ENCODE peak calls at places on chromosomes 7 and 10, in ten cellular contexts. One of them, this sample, is unnamed. For H3K36me3, the result is how much of the 10 kb centered on the place peaks cover.

GRCh38 chr10:55263327-55263726 is 462.3 kb upstream of the PCDH15 start:
- DNase-seq in HepG2: no peak
- DNase-seq in tibial nerve: no peak
- DNase-seq in heart left ventricle: no peak
- DNase-seq in vagina: no peak
- DNase-seq in HCT116: no peak
- DNase-seq in IMR-90: no peak
- DNase-seq in adrenal gland: no peak
- DNase-seq in upper lobe of left lung: no peak
- DNase-seq in stomach: no peak
- DNase-seq in this sample: no peak

GRCh38 chr10:9010093-9010492 is 955.6 kb downstream of the GATA3 start:
- DNase-seq in HepG2: no peak
- DNase-seq in tibial nerve: no peak
- DNase-seq in heart left ventricle: no peak
- DNase-seq in vagina: no peak
- DNase-seq in HCT116: no peak
- DNase-seq in IMR-90: no peak
- DNase-seq in adrenal gland: no peak
- DNase-seq in upper lobe of left lung: no peak
- DNase-seq in stomach: no peak
- DNase-seq in this sample: no peak

GRCh38 chr7:138864667-138865066 is 66.7 kb upstream of the ATP6V0A4 start:
- DNase-seq in HepG2: no peak
- DNase-seq in tibial nerve: no peak
- DNase-seq in heart left ventricle: no peak
- DNase-seq in vagina: no peak
- DNase-seq in HCT116: no peak
- DNase-seq in IMR-90: peak
- DNase-seq in adrenal gland: no peak
- DNase-seq in upper lobe of left lung: no peak
- DNase-seq in stomach: no peak
- DNase-seq in this sample: no peak

GRCh38 chr7:71106226-71106625 is 25.7 kb upstream of the GALNT17 start:
- DNase-seq in HepG2: no peak
- DNase-seq in tibial nerve: no peak
- DNase-seq in heart left ventricle: no peak
- DNase-seq in vagina: no peak
- DNase-seq in HCT116: no peak
- DNase-seq in IMR-90: no peak
- DNase-seq in adrenal gland: no peak
- DNase-seq in upper lobe of left lung: no peak
- DNase-seq in stomach: no peak
- DNase-seq in this sample: no peak

GRCh38 chr10:79295593-79295992 is 51.7 kb upstream of the PPIF start:
- DNase-seq in HepG2: no peak
- DNase-seq in tibial nerve: no peak
- DNase-seq in heart left ventricle: no peak
- DNase-seq in vagina: no peak
- DNase-seq in HCT116: no peak
- DNase-seq in IMR-90: no peak
- DNase-seq in adrenal gland: no peak
- DNase-seq in upper lobe of left lung: no peak
- DNase-seq in stomach: no peak
- DNase-seq in this sample: no peak

GRCh38 chr10:60681103-60681502 is 97.2 kb upstream of the CDK1 start:
- DNase-seq in HepG2: no peak
- DNase-seq in tibial nerve: no peak
- DNase-seq in heart left ventricle: no peak
- DNase-seq in vagina: no peak
- DNase-seq in HCT116: no peak
- DNase-seq in IMR-90: no peak
- DNase-seq in adrenal gland: no peak
- DNase-seq in upper lobe of left lung: no peak
- DNase-seq in stomach: no peak
- DNase-seq in this sample: no peak

GRCh38 chr7:150969483-150969874 is 8.6 kb downstream of the KCNH2 start:
- DNase-seq in HepG2: no peak
- DNase-seq in tibial nerve: no peak
- DNase-seq in heart left ventricle: no peak
- DNase-seq in vagina: no peak
- DNase-seq in HCT116: no peak
- DNase-seq in IMR-90: no peak
- DNase-seq in adrenal gland: no peak
- DNase-seq in upper lobe of left lung: no peak
- DNase-seq in stomach: no peak
- DNase-seq in this sample: no peak

GRCh38 chr10:133082685-133083421 is 4.9 kb upstream of the ADGRA1 start:
- DNase-seq in HepG2: no peak
- DNase-seq in tibial nerve: no peak
- DNase-seq in heart left ventricle: no peak
- DNase-seq in vagina: no peak
- DNase-seq in HCT116: no peak
- DNase-seq in IMR-90: no peak
- DNase-seq in adrenal gland: no peak
- DNase-seq in upper lobe of left lung: peak
- DNase-seq in stomach: no peak
- DNase-seq in this sample: no peak

GRCh38 chr10:95876756-95877155 is 31.0 kb upstream of the CC2D2B start:
- DNase-seq in HepG2: no peak
- DNase-seq in tibial nerve: no peak
- DNase-seq in heart left ventricle: no peak
- DNase-seq in vagina: no peak
- DNase-seq in HCT116: no peak
- DNase-seq in IMR-90: no peak
- DNase-seq in adrenal gland: no peak
- DNase-seq in upper lobe of left lung: no peak
- DNase-seq in stomach: no peak
- DNase-seq in this sample: no peak

GRCh38 chr10:95873651-95874050 is 34.1 kb upstream of the CC2D2B start:
- DNase-seq in HepG2: no peak
- DNase-seq in tibial nerve: no peak
- DNase-seq in heart left ventricle: no peak
- DNase-seq in vagina: no peak
- DNase-seq in HCT116: no peak
- DNase-seq in IMR-90: no peak
- DNase-seq in adrenal gland: no peak
- DNase-seq in upper lobe of left lung: no peak
- DNase-seq in stomach: no peak
- DNase-seq in this sample: no peak

GRCh38 chr10:95877881-95878280 is 29.9 kb upstream of the CC2D2B start:
- DNase-seq in HepG2: no peak
- DNase-seq in tibial nerve: no peak
- DNase-seq in heart left ventricle: no peak
- DNase-seq in vagina: no peak
- DNase-seq in HCT116: no peak
- DNase-seq in IMR-90: no peak
- DNase-seq in adrenal gland: no peak
- DNase-seq in upper lobe of left lung: no peak
- DNase-seq in stomach: no peak
- DNase-seq in this sample: no peak

GRCh38 chr10:95872158-95872711 is 35.5 kb upstream of the CC2D2B start:
- DNase-seq in HepG2: no peak
- DNase-seq in tibial nerve: no peak
- DNase-seq in heart left ventricle: no peak
- DNase-seq in vagina: no peak
- DNase-seq in HCT116: no peak
- DNase-seq in IMR-90: no peak
- DNase-seq in adrenal gland: no peak
- DNase-seq in upper lobe of left lung: no peak
- DNase-seq in stomach: no peak
- DNase-seq in this sample: no peak

GRCh38 chr10:95873139-95873538 is 34.6 kb upstream of the CC2D2B start:
- DNase-seq in HepG2: no peak
- DNase-seq in tibial nerve: no peak
- DNase-seq in heart left ventricle: no peak
- DNase-seq in vagina: no peak
- DNase-seq in HCT116: no peak
- DNase-seq in IMR-90: no peak
- DNase-seq in adrenal gland: no peak
- DNase-seq in upper lobe of left lung: no peak
- DNase-seq in stomach: no peak
- DNase-seq in this sample: no peak
- TF ChIP-seq POLR2A in HepG2: no peak
- TF ChIP-seq POLR2A in tibial nerve: no peak
- TF ChIP-seq POLR2A in heart left ventricle: no peak
- TF ChIP-seq POLR2A in vagina: no peak
- TF ChIP-seq POLR2A in HCT116: no peak
- TF ChIP-seq POLR2A in IMR-90: no peak
- TF ChIP-seq POLR2A in adrenal gland: no peak
- TF ChIP-seq POLR2A in upper lobe of left lung: no peak
- TF ChIP-seq POLR2A in stomach: no peak
- TF ChIP-seq POLR2A in this sample: no peak

GRCh38 chr7:105060394-105060793 is 46.4 kb downstream of the KMT2E start:
- DNase-seq in HepG2: no peak
- DNase-seq in tibial nerve: no peak
- DNase-seq in heart left ventricle: no peak
- DNase-seq in vagina: no peak
- DNase-seq in HCT116: no peak
- DNase-seq in IMR-90: no peak
- DNase-seq in adrenal gland: no peak
- DNase-seq in upper lobe of left lung: no peak
- DNase-seq in stomach: no peak
- DNase-seq in this sample: no peak
- H3K36me3 ChIP-seq in HepG2: under half
- H3K36me3 ChIP-seq in tibial nerve: under half
- H3K36me3 ChIP-seq in heart left ventricle: half or more
- H3K36me3 ChIP-seq in vagina: under half
- H3K36me3 ChIP-seq in HCT116: under half
- H3K36me3 ChIP-seq in IMR-90: under half
- H3K36me3 ChIP-seq in adrenal gland: under half
- H3K36me3 ChIP-seq in upper lobe of left lung: under half
- H3K36me3 ChIP-seq in stomach: under half
- H3K36me3 ChIP-seq in this sample: under half

GRCh38 chr7:100433276-100433591 is 3.1 kb downstream of the PPP1R35 start:
- DNase-seq in HepG2: no peak
- DNase-seq in tibial nerve: no peak
- DNase-seq in heart left ventricle: no peak
- DNase-seq in vagina: no peak
- DNase-seq in HCT116: no peak
- DNase-seq in IMR-90: no peak
- DNase-seq in adrenal gland: no peak
- DNase-seq in upper lobe of left lung: no peak
- DNase-seq in stomach: no peak
- DNase-seq in this sample: no peak

GRCh38 chr7:100432053-100432452 is 2.4 kb downstream of the MEPCE start:
- DNase-seq in HepG2: no peak
- DNase-seq in tibial nerve: no peak
- DNase-seq in heart left ventricle: no peak
- DNase-seq in vagina: no peak
- DNase-seq in HCT116: no peak
- DNase-seq in IMR-90: no peak
- DNase-seq in adrenal gland: no peak
- DNase-seq in upper lobe of left lung: no peak
- DNase-seq in stomach: no peak
- DNase-seq in this sample: no peak

GRCh38 chr7:100432621-100433275 is 3.1 kb downstream of the MEPCE start:
- DNase-seq in HepG2: no peak
- DNase-seq in tibial nerve: no peak
- DNase-seq in heart left ventricle: no peak
- DNase-seq in vagina: no peak
- DNase-seq in HCT116: no peak
- DNase-seq in IMR-90: no peak
- DNase-seq in adrenal gland: no peak
- DNase-seq in upper lobe of left lung: no peak
- DNase-seq in stomach: no peak
- DNase-seq in this sample: no peak

GRCh38 chr7:100434297-100435144 is 1.8 kb downstream of the PPP1R35 start:
- DNase-seq in HepG2: no peak
- DNase-seq in tibial nerve: no peak
- DNase-seq in heart left ventricle: no peak
- DNase-seq in vagina: no peak
- DNase-seq in HCT116: no peak
- DNase-seq in IMR-90: no peak
- DNase-seq in adrenal gland: no peak
- DNase-seq in upper lobe of left lung: no peak
- DNase-seq in stomach: no peak
- DNase-seq in this sample: no peak

DNA sequence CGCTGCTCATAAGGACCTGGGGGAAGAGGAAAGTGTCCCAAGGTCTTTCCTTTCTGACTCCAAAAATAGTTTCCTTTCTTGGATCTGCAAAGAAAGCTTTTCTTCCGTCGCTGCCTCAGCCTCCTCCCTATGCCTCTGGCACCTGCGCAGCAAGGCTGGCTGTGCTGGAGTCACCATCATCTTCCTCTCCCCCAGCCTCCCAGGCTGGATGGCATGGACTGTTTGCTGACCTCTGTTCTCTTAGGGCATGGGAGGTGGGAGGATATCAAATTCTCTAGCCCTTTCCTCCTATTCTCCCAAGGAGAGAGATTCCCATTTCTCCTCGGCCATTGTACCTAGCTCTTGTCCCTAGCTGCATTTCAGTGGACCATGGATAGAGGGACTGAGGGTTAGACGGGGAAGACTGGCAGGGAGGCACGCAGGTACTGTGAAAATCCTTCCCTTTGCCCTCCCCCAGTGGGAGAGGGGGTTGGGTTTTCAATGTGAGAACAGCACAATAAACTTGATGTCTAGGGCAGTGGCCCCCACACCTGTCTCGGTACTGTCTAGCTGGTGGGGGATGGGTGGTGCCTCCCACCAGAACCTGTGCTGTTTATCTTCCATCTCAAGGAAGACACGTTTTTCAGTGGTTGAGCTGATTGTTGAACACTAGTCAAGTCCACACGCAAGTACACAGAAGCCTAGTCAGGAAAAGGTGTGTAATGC is 2.6 kb downstream of the PPP1R35 start:
- DNase-seq in HepG2: no peak
- DNase-seq in tibial nerve: no peak
- DNase-seq in heart left ventricle: no peak
- DNase-seq in vagina: no peak
- DNase-seq in HCT116: no peak
- DNase-seq in IMR-90: no peak
- DNase-seq in adrenal gland: no peak
- DNase-seq in upper lobe of left lung: no peak
- DNase-seq in stomach: no peak
- DNase-seq in this sample: no peak
- TF ChIP-seq POLR2A in HepG2: no peak
- TF ChIP-seq POLR2A in tibial nerve: no peak
- TF ChIP-seq POLR2A in heart left ventricle: no peak
- TF ChIP-seq POLR2A in vagina: no peak
- TF ChIP-seq POLR2A in HCT116: no peak
- TF ChIP-seq POLR2A in IMR-90: no peak
- TF ChIP-seq POLR2A in adrenal gland: no peak
- TF ChIP-seq POLR2A in upper lobe of left lung: no peak
- TF ChIP-seq POLR2A in stomach: no peak
- TF ChIP-seq POLR2A in this sample: no peak

GRCh38 chr7:116733924-116734591 is 62.1 kb downstream of the MET start:
- DNase-seq in HepG2: no peak
- DNase-seq in tibial nerve: no peak
- DNase-seq in heart left ventricle: no peak
- DNase-seq in vagina: no peak
- DNase-seq in HCT116: no peak
- DNase-seq in IMR-90: no peak
- DNase-seq in adrenal gland: no peak
- DNase-seq in upper lobe of left lung: no peak
- DNase-seq in stomach: no peak
- DNase-seq in this sample: no peak

GRCh38 chr7:116731737-116732335 is 59.8 kb downstream of the MET start:
- DNase-seq in HepG2: peak
- DNase-seq in tibial nerve: no peak
- DNase-seq in heart left ventricle: no peak
- DNase-seq in vagina: no peak
- DNase-seq in HCT116: no peak
- DNase-seq in IMR-90: no peak
- DNase-seq in adrenal gland: no peak
- DNase-seq in upper lobe of left lung: no peak
- DNase-seq in stomach: no peak
- DNase-seq in this sample: no peak

GRCh38 chr7:116734736-116735135 is 62.7 kb downstream of the MET start:
- DNase-seq in HepG2: no peak
- DNase-seq in tibial nerve: no peak
- DNase-seq in heart left ventricle: no peak
- DNase-seq in vagina: no peak
- DNase-seq in HCT116: no peak
- DNase-seq in IMR-90: no peak
- DNase-seq in adrenal gland: no peak
- DNase-seq in upper lobe of left lung: no peak
- DNase-seq in stomach: no peak
- DNase-seq in this sample: no peak

GRCh38 chr7:116731019-116731388 is 59.0 kb downstream of the MET start:
- DNase-seq in HepG2: no peak
- DNase-seq in tibial nerve: no peak
- DNase-seq in heart left ventricle: no peak
- DNase-seq in vagina: no peak
- DNase-seq in HCT116: no peak
- DNase-seq in IMR-90: no peak
- DNase-seq in adrenal gland: no peak
- DNase-seq in upper lobe of left lung: no peak
- DNase-seq in stomach: no peak
- DNase-seq in this sample: no peak

GRCh38 chr7:116732788-116733709 is 61.1 kb downstream of the MET start:
- DNase-seq in HepG2: peak
- DNase-seq in tibial nerve: no peak
- DNase-seq in heart left ventricle: no peak
- DNase-seq in vagina: no peak
- DNase-seq in HCT116: no peak
- DNase-seq in IMR-90: no peak
- DNase-seq in adrenal gland: no peak
- DNase-seq in upper lobe of left lung: no peak
- DNase-seq in stomach: no peak
- DNase-seq in this sample: no peak
- H3K36me3 ChIP-seq in HepG2: under half
- H3K36me3 ChIP-seq in tibial nerve: under half
- H3K36me3 ChIP-seq in heart left ventricle: under half
- H3K36me3 ChIP-seq in vagina: under half
- H3K36me3 ChIP-seq in HCT116: under half
- H3K36me3 ChIP-seq in IMR-90: under half
- H3K36me3 ChIP-seq in adrenal gland: under half
- H3K36me3 ChIP-seq in upper lobe of left lung: under half
- H3K36me3 ChIP-seq in stomach: under half
- H3K36me3 ChIP-seq in this sample: under half